ENCODE peak calls at places on chromosome 3, in five cellular contexts. One of them, this sample, is unnamed.

GRCh38 chr3:112464264-112464663 is 35.0 kb downstream of the BTLA start:
- DNase-seq in Peyer's patch: no peak
- DNase-seq in Calu3: no peak
- DNase-seq in progenitor cell of endocrine pancreas: no peak
- DNase-seq in uterus: no peak
- DNase-seq in this sample: no peak

GRCh38 chr3:63067999-63068645 is 192.9 kb upstream of the CADPS start:
- DNase-seq in Peyer's patch: peak
- DNase-seq in Calu3: peak
- DNase-seq in progenitor cell of endocrine pancreas: peak
- DNase-seq in uterus: no peak
- DNase-seq in this sample: no peak

GRCh38 chr3:116920836-116921596 is 211.4 kb downstream of the TUSC7 start:
- DNase-seq in Peyer's patch: no peak
- DNase-seq in Calu3: no peak
- DNase-seq in progenitor cell of endocrine pancreas: no peak
- DNase-seq in uterus: no peak
- DNase-seq in this sample: no peak

GRCh38 chr3:169104972-169105371 is 558.5 kb downstream of the MECOM start:
- DNase-seq in Peyer's patch: no peak
- DNase-seq in Calu3: peak
- DNase-seq in progenitor cell of endocrine pancreas: no peak
- DNase-seq in uterus: no peak
- DNase-seq in this sample: no peak

GRCh38 chr3:116198087-116198486 is 247.2 kb downstream of the LSAMP start:
- DNase-seq in Peyer's patch: no peak
- DNase-seq in Calu3: no peak
- DNase-seq in progenitor cell of endocrine pancreas: no peak
- DNase-seq in uterus: no peak
- DNase-seq in this sample: no peak

GRCh38 chr3:45551214-45552010 is 43.1 kb upstream of the LIMD1 start:
- DNase-seq in Peyer's patch: peak
- DNase-seq in Calu3: peak
- DNase-seq in progenitor cell of endocrine pancreas: no peak
- DNase-seq in uterus: peak
- DNase-seq in this sample: no peak

GRCh38 chr3:170867143-170867542 is 2.9 kb downstream of the RPL22L1 start:
- DNase-seq in Peyer's patch: no peak
- DNase-seq in Calu3: no peak
- DNase-seq in progenitor cell of endocrine pancreas: no peak
- DNase-seq in uterus: no peak
- DNase-seq in this sample: no peak

GRCh38 chr3:61250784-61251173 is 473 bp downstream of the FHIT start:
- DNase-seq in Peyer's patch: peak
- DNase-seq in Calu3: peak
- DNase-seq in progenitor cell of endocrine pancreas: peak
- DNase-seq in uterus: peak
- DNase-seq in this sample: no peak

GRCh38 chr3:24578324-24578723 is 83.7 kb upstream of the THRB start:
- DNase-seq in Peyer's patch: no peak
- DNase-seq in Calu3: no peak
- DNase-seq in progenitor cell of endocrine pancreas: no peak
- DNase-seq in uterus: no peak
- DNase-seq in this sample: no peak

GRCh38 chr3:178112134-178112533 is 424.1 kb upstream of the KCNMB2 start:
- DNase-seq in Peyer's patch: no peak
- DNase-seq in Calu3: no peak
- DNase-seq in progenitor cell of endocrine pancreas: no peak
- DNase-seq in uterus: no peak
- DNase-seq in this sample: no peak

GRCh38 chr3:155581579-155581978 is 163.3 kb downstream of the PLCH1 start:
- DNase-seq in Peyer's patch: no peak
- DNase-seq in Calu3: no peak
- DNase-seq in progenitor cell of endocrine pancreas: no peak
- DNase-seq in uterus: no peak
- DNase-seq in this sample: no peak

GRCh38 chr3:142459929-142460328 is 12.1 kb upstream of the XRN1 start:
- DNase-seq in Peyer's patch: no peak
- DNase-seq in Calu3: no peak
- DNase-seq in progenitor cell of endocrine pancreas: no peak
- DNase-seq in uterus: no peak
- DNase-seq in this sample: no peak

GRCh38 chr3:190995156-190995555 is 132.7 kb upstream of the GMNC start:
- DNase-seq in Peyer's patch: no peak
- DNase-seq in Calu3: no peak
- DNase-seq in progenitor cell of endocrine pancreas: no peak
- DNase-seq in uterus: no peak
- DNase-seq in this sample: no peak

GRCh38 chr3:11290743-11291680 is 18.8 kb downstream of the ATG7 start:
- DNase-seq in Peyer's patch: no peak
- DNase-seq in Calu3: no peak
- DNase-seq in progenitor cell of endocrine pancreas: no peak
- DNase-seq in uterus: no peak
- DNase-seq in this sample: no peak

GRCh38 chr3:132399054-132399929 is 18.0 kb upstream of the DNAJC13 start:
- DNase-seq in Peyer's patch: peak
- DNase-seq in Calu3: peak
- DNase-seq in progenitor cell of endocrine pancreas: peak
- DNase-seq in uterus: no peak
- DNase-seq in this sample: no peak

GRCh38 chr3:153640689-153641308 is 478.8 kb downstream of the RAP2B start:
- DNase-seq in Peyer's patch: peak
- DNase-seq in Calu3: peak
- DNase-seq in progenitor cell of endocrine pancreas: no peak
- DNase-seq in uterus: no peak
- DNase-seq in this sample: no peak

GRCh38 chr3:182861345-182861744 is 68.0 kb downstream of the ATP11B start:
- DNase-seq in Peyer's patch: no peak
- DNase-seq in Calu3: no peak
- DNase-seq in progenitor cell of endocrine pancreas: no peak
- DNase-seq in uterus: no peak
- DNase-seq in this sample: no peak

GRCh38 chr3:13023251-13024055 is 49.8 kb downstream of the IQSEC1 start:
- DNase-seq in Peyer's patch: no peak
- DNase-seq in Calu3: no peak
- DNase-seq in progenitor cell of endocrine pancreas: no peak
- DNase-seq in uterus: no peak
- DNase-seq in this sample: peak

GRCh38 chr3:9770276-9770812 is 597 bp upstream of the CAMK1 start:
- DNase-seq in Peyer's patch: peak
- DNase-seq in Calu3: peak
- DNase-seq in progenitor cell of endocrine pancreas: no peak
- DNase-seq in uterus: peak
- DNase-seq in this sample: no peak

GRCh38 chr3:133954961-133955360 is 59.3 kb upstream of the RAB6B start:
- DNase-seq in Peyer's patch: no peak
- DNase-seq in Calu3: no peak
- DNase-seq in progenitor cell of endocrine pancreas: no peak
- DNase-seq in uterus: no peak
- DNase-seq in this sample: no peak

GRCh38 chr3:8536106-8537052 is 34.8 kb downstream of the LMCD1 start:
- DNase-seq in Peyer's patch: no peak
- DNase-seq in Calu3: no peak
- DNase-seq in progenitor cell of endocrine pancreas: no peak
- DNase-seq in uterus: no peak
- DNase-seq in this sample: no peak

GRCh38 chr3:58102976-58103447 is 94.8 kb downstream of the FLNB start:
- DNase-seq in Peyer's patch: no peak
- DNase-seq in Calu3: no peak
- DNase-seq in progenitor cell of endocrine pancreas: no peak
- DNase-seq in uterus: no peak
- DNase-seq in this sample: no peak

GRCh38 chr3:68699541-68699940 is 232.8 kb downstream of the TAFA4 start:
- DNase-seq in Peyer's patch: no peak
- DNase-seq in Calu3: no peak
- DNase-seq in progenitor cell of endocrine pancreas: no peak
- DNase-seq in uterus: no peak
- DNase-seq in this sample: no peak

GRCh38 chr3:39124876-39125836 is 17.7 kb downstream of the TTC21A start:
- DNase-seq in Peyer's patch: peak
- DNase-seq in Calu3: peak
- DNase-seq in progenitor cell of endocrine pancreas: no peak
- DNase-seq in uterus: no peak
- DNase-seq in this sample: no peak

GRCh38 chr3:86801921-86802320 is 189.0 kb downstream of the VGLL3 start:
- DNase-seq in Peyer's patch: no peak
- DNase-seq in Calu3: no peak
- DNase-seq in progenitor cell of endocrine pancreas: no peak
- DNase-seq in uterus: no peak
- DNase-seq in this sample: no peak

GRCh38 chr3:33557829-33558228 is 117.6 kb upstream of the UBP1 start:
- DNase-seq in Peyer's patch: no peak
- DNase-seq in Calu3: no peak
- DNase-seq in progenitor cell of endocrine pancreas: no peak
- DNase-seq in uterus: no peak
- DNase-seq in this sample: no peak

GRCh38 chr3:4633078-4634004 is 140.2 kb downstream of the ITPR1 start:
- DNase-seq in Peyer's patch: no peak
- DNase-seq in Calu3: peak
- DNase-seq in progenitor cell of endocrine pancreas: no peak
- DNase-seq in uterus: no peak
- DNase-seq in this sample: no peak

GRCh38 chr3:11077466-11077865 is 76.8 kb upstream of the HRH1 start:
- DNase-seq in Peyer's patch: no peak
- DNase-seq in Calu3: no peak
- DNase-seq in progenitor cell of endocrine pancreas: no peak
- DNase-seq in uterus: no peak
- DNase-seq in this sample: no peak

GRCh38 chr3:58237940-58238681 is 519 bp downstream of the ABHD6 start:
- DNase-seq in Peyer's patch: peak
- DNase-seq in Calu3: peak
- DNase-seq in progenitor cell of endocrine pancreas: peak
- DNase-seq in uterus: peak
- DNase-seq in this sample: peak

GRCh38 chr3:106560451-106560966 is 691.7 kb upstream of the CBLB start:
- DNase-seq in Peyer's patch: no peak
- DNase-seq in Calu3: no peak
- DNase-seq in progenitor cell of endocrine pancreas: no peak
- DNase-seq in uterus: no peak
- DNase-seq in this sample: no peak

GRCh38 chr3:106570426-106570825 is 701.6 kb upstream of the CBLB start:
- DNase-seq in Peyer's patch: no peak
- DNase-seq in Calu3: no peak
- DNase-seq in progenitor cell of endocrine pancreas: no peak
- DNase-seq in uterus: no peak
- DNase-seq in this sample: no peak

DNA sequence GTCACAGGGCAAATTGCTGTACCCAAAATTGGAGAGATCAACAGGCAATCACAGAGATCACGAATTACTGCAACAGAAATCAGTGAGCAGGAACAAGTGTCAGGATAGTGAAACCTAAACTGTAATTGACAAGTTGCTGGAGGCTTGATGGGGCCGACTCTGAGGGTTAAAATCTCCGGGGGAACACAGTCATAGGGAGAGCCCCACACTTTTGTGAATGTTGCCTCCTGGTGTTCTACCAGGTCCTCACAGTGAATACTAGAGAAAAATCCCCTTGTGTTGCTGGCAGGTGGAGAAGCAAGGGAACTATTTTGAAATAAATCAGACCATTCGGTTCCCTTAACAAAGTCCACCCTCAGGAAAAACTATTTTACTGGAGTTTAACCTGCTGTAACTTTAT is 697.5 kb upstream of the CBLB start:
- DNase-seq in Peyer's patch: no peak
- DNase-seq in Calu3: peak
- DNase-seq in progenitor cell of endocrine pancreas: no peak
- DNase-seq in uterus: no peak
- DNase-seq in this sample: no peak
- TF ChIP-seq CTCF in Peyer's patch: no peak
- TF ChIP-seq CTCF in Calu3: no peak
- TF ChIP-seq CTCF in progenitor cell of endocrine pancreas: no peak
- TF ChIP-seq CTCF in uterus: no peak
- TF ChIP-seq CTCF in this sample: no peak

DNA sequence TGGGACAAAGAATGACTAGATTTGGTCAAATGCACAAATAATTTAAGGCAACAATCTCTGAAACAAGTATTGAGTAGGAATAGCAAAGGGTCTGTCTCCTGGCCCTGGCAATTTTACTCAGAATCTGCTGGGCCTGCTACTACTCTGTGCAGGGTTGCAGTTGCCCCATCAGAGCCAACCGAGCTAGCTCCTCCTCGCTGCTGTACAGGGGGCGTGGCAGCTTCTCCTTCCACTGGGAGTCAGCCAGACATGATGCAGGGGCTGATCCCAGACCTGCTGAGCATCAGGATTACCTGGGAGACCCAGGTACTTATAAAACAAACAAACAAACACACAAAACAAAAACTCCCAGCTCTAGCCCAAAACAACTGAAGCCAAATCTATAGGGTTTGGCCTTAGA is 30.5 kb upstream of the PXYLP1 start:
- DNase-seq in Peyer's patch: no peak
- DNase-seq in Calu3: peak
- DNase-seq in progenitor cell of endocrine pancreas: no peak
- DNase-seq in uterus: no peak
- DNase-seq in this sample: no peak
- TF ChIP-seq CTCF in Peyer's patch: no peak
- TF ChIP-seq CTCF in Calu3: no peak
- TF ChIP-seq CTCF in progenitor cell of endocrine pancreas: no peak
- TF ChIP-seq CTCF in uterus: no peak
- TF ChIP-seq CTCF in this sample: no peak

DNA sequence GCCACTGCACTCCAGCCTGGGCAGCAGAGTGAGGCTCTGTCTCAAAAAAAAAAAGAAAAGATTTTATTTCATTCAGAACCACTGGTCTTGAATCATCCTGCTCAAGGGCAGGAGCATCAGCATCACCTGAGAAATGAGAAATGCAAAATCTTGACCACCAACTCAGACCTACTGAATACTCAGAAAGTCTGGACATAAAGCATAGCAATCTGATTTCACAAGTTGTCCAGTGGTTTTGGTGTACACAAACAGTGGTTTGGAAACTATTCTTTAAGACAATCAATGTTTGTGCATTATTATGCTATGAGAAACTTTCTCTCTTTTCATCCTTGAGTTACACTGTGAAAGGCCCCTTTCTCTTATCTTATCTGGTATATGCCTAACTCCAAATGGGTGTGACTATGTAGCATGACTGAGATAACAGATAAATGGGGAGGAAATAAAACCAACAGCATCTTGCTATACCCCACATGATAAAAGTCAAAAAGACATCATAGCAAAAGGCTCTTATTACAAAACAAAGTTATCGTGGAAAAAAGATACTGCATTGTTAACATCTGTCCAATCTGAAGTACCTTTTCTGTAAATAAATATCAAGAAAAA is 174.2 kb upstream of the STT3B start:
- DNase-seq in Peyer's patch: no peak
- DNase-seq in Calu3: no peak
- DNase-seq in progenitor cell of endocrine pancreas: no peak
- DNase-seq in uterus: no peak
- DNase-seq in this sample: no peak
- TF ChIP-seq CTCF in Peyer's patch: no peak
- TF ChIP-seq CTCF in Calu3: no peak
- TF ChIP-seq CTCF in progenitor cell of endocrine pancreas: no peak
- TF ChIP-seq CTCF in uterus: no peak
- TF ChIP-seq CTCF in this sample: no peak

DNA sequence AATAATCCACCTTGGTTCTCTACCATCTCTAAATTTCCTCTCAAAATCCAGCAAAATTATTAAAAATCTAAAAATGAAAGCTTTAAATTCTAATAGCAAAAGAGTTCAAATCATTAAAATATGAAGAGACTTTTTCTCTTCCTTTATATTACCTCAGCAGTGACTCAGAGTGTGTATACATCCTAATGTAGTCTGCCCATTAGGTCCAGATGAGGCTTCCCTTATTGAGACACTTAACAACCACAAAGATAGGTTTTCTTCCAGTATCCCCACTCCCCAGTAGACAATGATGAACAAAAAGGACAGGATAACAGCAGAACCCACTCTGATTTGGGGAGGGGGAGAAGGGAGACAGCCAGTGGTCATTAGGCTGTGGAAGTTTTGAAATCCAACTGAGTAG is 61.5 kb upstream of the DCBLD2 start:
- DNase-seq in Peyer's patch: no peak
- DNase-seq in Calu3: no peak
- DNase-seq in progenitor cell of endocrine pancreas: no peak
- DNase-seq in uterus: no peak
- DNase-seq in this sample: no peak
- TF ChIP-seq CTCF in Peyer's patch: no peak
- TF ChIP-seq CTCF in Calu3: no peak
- TF ChIP-seq CTCF in progenitor cell of endocrine pancreas: no peak
- TF ChIP-seq CTCF in uterus: no peak
- TF ChIP-seq CTCF in this sample: no peak

This sample was measured in activated B cell treated with CpG ODN at 0.5 μM for 24 hours.